ENCODE peak calls at places on chromosomes 6 and 20, in seven cellular contexts. J is uterus, G is GM23338, P is left ventricle myocardium inferior, U is heart right ventricle, H is Karpas-422, M is stomach. B is an unnamed sample.

GRCh38 chr6:112780498-112781096 is 433.5 kb downstream of the RFPL4B start:
- DNase-seq in J (peak), G (peak), P (peak), U (peak), H (peak), M (peak), B (no peak)

GRCh38 chr6:98836025-98836961 is 1.9 kb downstream of the POU3F2 start:
- DNase-seq in J (no peak), G (peak), P (no peak), U (no peak), H (no peak), M (no peak), B (peak)

GRCh38 chr6:151229401-151230276 is 10.1 kb upstream of the AKAP12 start:
- DNase-seq in J (no peak), G (peak), P (no peak), U (no peak), H (no peak), M (no peak), B (no peak)

GRCh38 chr20:3927486-3928291 is 38.5 kb downstream of the PANK2 start:
- DNase-seq in J (no peak), G (peak), P (no peak), U (no peak), H (peak), M (no peak), B (no peak)

GRCh38 chr6:34436803-34437643 is 11.2 kb upstream of the RPS10 start:
- DNase-seq in J (no peak), G (no peak), P (no peak), U (no peak), H (no peak), M (no peak), B (no peak)

GRCh38 chr6:158609455-158610155 is 34.9 kb downstream of the DYNLT1 start:
- DNase-seq in J (no peak), G (no peak), P (no peak), U (no peak), H (no peak), M (no peak), B (no peak)

GRCh38 chr20:22946594-22946993 is 88.5 kb upstream of the SSTR4 start:
- DNase-seq in J (no peak), G (no peak), P (no peak), U (no peak), H (no peak), M (no peak), B (no peak)

GRCh38 chr6:84466521-84466920 is 239.1 kb upstream of the CEP162 start:
- DNase-seq in J (no peak), G (peak), P (no peak), U (no peak), H (no peak), M (no peak), B (no peak)

GRCh38 chr20:7291946-7292345 is 524.5 kb downstream of the BMP2 start:
- DNase-seq in J (no peak), G (no peak), P (no peak), U (no peak), H (no peak), M (no peak), B (no peak)

GRCh38 chr6:106631356-106631755 is 2.0 kb downstream of the QRSL1 start:
- DNase-seq in J (no peak), G (no peak), P (no peak), U (no peak), H (peak), M (no peak), B (no peak)

GRCh38 chr6:157981395-157982296 is at the start of gene SYNJ2:
- DNase-seq in J (peak), G (peak), P (peak), U (peak), H (peak), M (peak), B (peak)

GRCh38 chr6:113461153-113461897 is 395.8 kb upstream of the MARCKS start:
- DNase-seq in J (no peak), G (peak), P (no peak), U (no peak), H (peak), M (no peak), B (no peak)

GRCh38 chr20:19423892-19424620 is 211.6 kb downstream of the SLC24A3 start:
- DNase-seq in J (no peak), G (no peak), P (no peak), U (no peak), H (no peak), M (no peak), B (no peak)

GRCh38 chr20:47591231-47591630 is 89.5 kb downstream of the NCOA3 start:
- DNase-seq in J (no peak), G (no peak), P (no peak), U (no peak), H (peak), M (no peak), B (no peak)

GRCh38 chr6:86969573-86969972 is 32.2 kb downstream of the HTR1E start:
- DNase-seq in J (no peak), G (no peak), P (no peak), U (no peak), H (no peak), M (peak), B (no peak)

GRCh38 chr20:57760698-57761412 is 51.0 kb upstream of the PMEPA1 start:
- DNase-seq in J (peak), G (no peak), P (no peak), U (no peak), H (peak), M (no peak), B (no peak)

GRCh38 chr20:54173653-54174451 is at the start of gene CYP24A1:
- DNase-seq in J (no peak), G (peak), P (no peak), U (no peak), H (no peak), M (peak), B (no peak)

GRCh38 chr6:44960898-44961297 is 367.2 kb upstream of the RUNX2 start:
- DNase-seq in J (no peak), G (no peak), P (no peak), U (no peak), H (no peak), M (no peak), B (no peak)

GRCh38 chr6:2110504-2110903 is 134.9 kb downstream of the GMDS start:
- DNase-seq in J (no peak), G (no peak), P (no peak), U (no peak), H (no peak), M (no peak), B (no peak)

GRCh38 chr20:17848249-17848648 is 120.3 kb downstream of the SNX5 start:
- DNase-seq in J (no peak), G (no peak), P (no peak), U (no peak), H (no peak), M (no peak), B (no peak)

GRCh38 chr6:160040055-160040454 is 71.2 kb downstream of the IGF2R start:
- DNase-seq in J (no peak), G (no peak), P (no peak), U (no peak), H (no peak), M (no peak), B (no peak)

GRCh38 chr6:11209369-11209768 is 23.1 kb downstream of the NEDD9 start:
- DNase-seq in J (no peak), G (peak), P (no peak), U (no peak), H (no peak), M (no peak), B (no peak)
- H3K27ac ChIP-seq in J (peak), G (no peak), P (peak), U (peak), H (no peak), M (peak), B (no peak)

DNA sequence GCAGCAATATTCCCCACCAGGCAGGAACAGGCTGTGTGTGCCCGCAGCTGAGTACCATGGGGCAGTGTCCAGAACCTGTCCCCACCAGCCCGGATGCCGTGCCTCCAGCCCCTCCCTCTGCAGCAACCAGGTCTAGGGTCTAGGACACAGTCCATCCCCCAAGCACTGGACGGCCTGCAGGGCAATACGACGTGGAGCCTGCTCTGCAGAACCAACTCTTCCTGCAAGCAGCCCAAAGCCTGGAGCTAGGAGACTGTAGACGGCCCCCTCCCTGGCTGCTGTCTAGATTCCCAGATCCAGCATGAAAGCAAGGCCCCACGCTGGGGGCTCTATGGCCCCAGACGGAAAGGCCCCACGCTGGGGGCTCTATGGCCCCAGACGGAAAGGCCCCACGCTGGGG is 128.2 kb upstream of the AFDN start:
- DNase-seq in J (no peak), G (no peak), P (no peak), U (no peak), H (no peak), M (no peak), B (no peak)
- H3K27ac ChIP-seq in J (no peak), G (no peak), P (peak), U (peak), H (no peak), M (peak), B (no peak)

DNA sequence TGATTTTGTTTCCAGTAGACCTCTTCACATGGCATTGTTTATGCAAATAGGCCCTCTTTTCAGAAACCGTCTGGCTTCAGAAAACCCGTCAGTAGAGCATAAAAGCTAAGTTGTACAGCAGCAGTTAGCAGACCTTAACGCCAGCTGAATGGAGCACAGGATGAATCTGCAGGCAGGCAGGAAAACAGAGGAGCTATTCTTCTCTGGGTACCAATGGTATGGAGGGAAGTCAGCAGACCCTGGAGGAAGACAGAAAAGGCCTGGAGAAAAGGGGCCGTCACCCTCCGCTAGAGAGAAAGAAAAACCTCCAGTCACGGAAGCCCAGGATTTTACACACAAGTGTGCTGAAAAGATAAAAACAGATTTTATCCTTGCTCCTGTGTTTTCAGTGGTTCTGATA is 215.7 kb downstream of the HDGFL1 start:
- DNase-seq in J (no peak), G (peak), P (no peak), U (no peak), H (no peak), M (no peak), B (peak)
- H3K27ac ChIP-seq in J (no peak), G (no peak), P (no peak), U (no peak), H (no peak), M (no peak), B (no peak)

DNA sequence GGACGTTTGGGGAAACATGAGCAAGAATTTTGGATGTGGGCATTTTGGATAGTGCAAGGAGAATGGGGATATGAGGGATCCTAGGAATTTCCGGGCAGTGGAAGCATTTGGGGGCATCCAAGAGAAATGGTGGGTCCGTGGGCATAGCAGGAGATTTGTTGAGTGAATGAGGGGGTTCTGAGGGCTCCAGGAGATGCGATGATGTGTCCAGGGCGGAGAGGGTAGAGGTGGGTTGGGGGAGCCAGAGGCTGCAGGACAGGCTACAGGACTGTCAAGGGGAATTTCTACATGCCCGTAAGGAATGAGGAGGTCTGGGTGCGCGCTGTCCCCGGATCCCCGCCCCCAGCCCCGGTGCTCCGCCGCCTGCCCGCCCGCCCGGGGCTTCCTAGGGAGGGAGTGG is 364 bp downstream of the FRS3 start:
- DNase-seq in J (no peak), G (peak), P (no peak), U (no peak), H (peak), M (no peak), B (no peak)
- H3K27ac ChIP-seq in J (peak), G (no peak), P (peak), U (peak), H (no peak), M (peak), B (peak)

DNA sequence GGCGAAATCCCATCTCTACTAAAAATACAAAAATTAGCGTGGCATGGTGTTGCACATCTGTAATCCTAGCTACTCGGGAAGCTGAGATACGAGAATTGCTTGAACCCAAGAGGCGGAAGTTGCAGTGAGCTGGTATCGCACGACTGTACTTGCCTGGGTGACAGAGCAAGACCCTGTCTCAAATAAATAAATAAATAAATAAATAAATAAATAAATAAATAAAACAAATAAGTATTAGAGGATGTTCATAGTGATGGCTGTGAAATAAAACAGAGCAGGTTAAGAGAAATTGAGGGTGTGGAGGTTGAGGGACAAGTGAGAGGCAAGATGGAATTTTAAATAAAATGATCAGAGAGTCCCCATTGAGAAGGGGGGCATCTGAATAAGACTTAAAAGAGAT is 124.7 kb upstream of the DST start:
- DNase-seq in J (no peak), G (no peak), P (no peak), U (no peak), H (no peak), M (no peak), B (no peak)
- H3K27ac ChIP-seq in J (no peak), G (peak), P (peak), U (no peak), H (no peak), M (no peak), B (no peak)

DNA sequence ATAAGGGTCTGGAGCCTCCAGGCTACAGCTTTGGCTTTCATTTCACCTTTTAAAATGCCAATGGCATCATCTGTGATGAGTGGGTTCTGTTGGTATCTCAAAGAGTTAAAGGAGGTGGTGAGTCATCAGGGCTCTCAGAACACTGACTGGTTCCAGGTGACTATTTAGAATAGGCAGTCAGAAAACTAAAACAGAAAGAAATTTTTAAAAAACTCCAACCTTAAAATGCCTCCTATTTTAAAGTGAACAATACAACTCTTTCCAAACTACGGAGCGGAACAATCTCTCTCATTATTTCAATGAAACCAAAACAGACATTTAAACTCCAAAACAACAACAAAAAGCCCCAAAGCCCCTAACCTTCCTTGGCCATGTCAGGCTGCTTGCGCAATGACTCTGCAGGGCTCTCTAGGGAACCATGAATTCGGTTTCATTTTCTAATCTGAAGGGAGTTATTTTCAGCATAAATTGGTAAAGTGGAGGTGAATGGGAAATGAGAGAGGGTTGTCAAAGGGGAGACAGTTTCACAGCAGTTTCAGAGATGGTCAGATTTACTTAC is 194.9 kb downstream of the KIF6 start:
- DNase-seq in J (peak), G (no peak), P (no peak), U (no peak), H (no peak), M (no peak), B (no peak)
- H3K27ac ChIP-seq in J (peak), G (no peak), P (peak), U (no peak), H (no peak), M (no peak), B (no peak)

DNA sequence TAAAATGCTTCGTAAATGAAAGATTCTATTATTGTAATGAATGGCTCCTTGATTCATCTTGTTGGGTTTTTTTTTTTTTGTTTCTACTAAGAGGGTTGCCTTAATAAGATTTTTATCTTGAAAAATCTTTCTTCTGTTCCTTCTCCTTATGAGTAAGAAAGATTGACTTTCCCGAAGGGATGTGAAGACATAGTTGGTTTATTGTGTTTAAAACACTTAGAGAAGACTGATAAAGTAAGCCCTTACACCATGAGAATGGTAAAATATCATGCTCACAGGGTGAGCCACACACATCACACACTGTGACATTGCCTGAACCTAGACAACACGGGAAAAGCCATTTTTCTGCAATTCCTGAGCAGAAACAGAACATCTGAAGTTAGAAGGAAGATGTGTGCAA is 317.2 kb upstream of the TCF21 start:
- DNase-seq in J (no peak), G (no peak), P (no peak), U (no peak), H (no peak), M (no peak), B (no peak)
- H3K27ac ChIP-seq in J (no peak), G (no peak), P (no peak), U (no peak), H (no peak), M (no peak), B (no peak)

DNA sequence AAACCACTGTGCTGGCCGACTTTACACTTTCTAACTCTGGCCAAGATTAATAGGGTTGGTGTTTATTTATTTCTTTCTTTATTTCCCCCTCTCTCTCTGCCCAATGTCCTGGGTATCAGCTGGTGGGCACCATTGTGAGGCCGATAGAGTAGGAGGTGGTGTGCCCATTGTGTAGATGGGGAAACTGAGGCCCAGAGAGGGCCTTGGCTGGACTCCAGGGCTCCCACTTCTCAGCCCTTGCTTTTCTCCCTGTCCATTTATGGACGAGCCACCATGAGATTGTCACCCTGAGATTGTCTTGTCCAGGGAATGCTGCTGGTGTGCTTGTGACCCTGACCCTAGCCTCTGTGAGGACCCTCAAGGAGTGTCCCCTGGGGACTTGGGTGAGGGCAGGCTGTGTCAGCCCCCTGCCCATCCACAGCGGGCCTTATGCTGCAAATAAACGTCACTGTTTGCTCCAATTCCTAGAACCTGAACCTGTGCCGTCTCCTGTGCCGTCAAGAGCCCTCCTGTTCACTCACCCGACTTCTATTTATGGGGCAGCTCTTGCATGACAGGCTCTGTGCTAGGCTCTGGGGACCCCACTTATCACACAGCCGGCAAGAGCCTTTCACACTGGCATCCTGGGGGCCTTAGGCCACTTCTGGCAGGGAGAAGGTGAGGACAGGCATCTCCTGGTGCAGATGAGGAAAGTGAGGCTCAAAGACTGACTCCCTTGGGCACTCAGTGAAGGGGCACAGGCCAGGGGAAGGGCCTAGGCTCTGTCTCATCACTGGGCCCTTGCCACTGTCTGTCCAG is 24.8 kb downstream of the SUN5 start:
- DNase-seq in J (no peak), G (no peak), P (no peak), U (no peak), H (no peak), M (no peak), B (no peak)
- H3K27ac ChIP-seq in J (no peak), G (no peak), P (no peak), U (no peak), H (no peak), M (no peak), B (peak)

DNA sequence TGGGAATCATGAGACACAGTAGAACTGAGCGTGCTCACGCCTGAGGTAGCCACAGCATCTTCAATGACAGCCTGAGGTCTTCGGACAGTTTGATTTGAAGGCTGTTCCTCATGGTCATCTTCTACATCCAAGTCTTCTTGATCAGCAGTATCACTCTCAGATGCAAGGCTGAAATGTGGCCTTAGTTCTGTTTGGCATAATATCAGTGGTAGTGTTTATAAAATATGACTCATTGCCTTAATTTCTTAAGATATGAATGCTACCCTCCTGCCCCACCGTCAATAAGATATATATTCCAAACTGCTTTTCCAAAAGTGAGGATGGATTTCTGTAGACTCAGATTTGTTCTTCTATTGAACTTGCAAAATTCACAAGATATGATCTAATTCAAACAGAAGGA is 17.5 kb upstream of the MAP7 start:
- DNase-seq in J (no peak), G (no peak), P (no peak), U (no peak), H (no peak), M (no peak), B (no peak)
- H3K27ac ChIP-seq in J (no peak), G (no peak), P (no peak), U (no peak), H (no peak), M (peak), B (no peak)

GRCh38 chr20:1600736-1601135 is 19.1 kb downstream of the SIRPB1 start:
- DNase-seq in J (no peak), G (no peak), P (no peak), U (no peak), H (no peak), M (no peak), B (no peak)

DNA sequence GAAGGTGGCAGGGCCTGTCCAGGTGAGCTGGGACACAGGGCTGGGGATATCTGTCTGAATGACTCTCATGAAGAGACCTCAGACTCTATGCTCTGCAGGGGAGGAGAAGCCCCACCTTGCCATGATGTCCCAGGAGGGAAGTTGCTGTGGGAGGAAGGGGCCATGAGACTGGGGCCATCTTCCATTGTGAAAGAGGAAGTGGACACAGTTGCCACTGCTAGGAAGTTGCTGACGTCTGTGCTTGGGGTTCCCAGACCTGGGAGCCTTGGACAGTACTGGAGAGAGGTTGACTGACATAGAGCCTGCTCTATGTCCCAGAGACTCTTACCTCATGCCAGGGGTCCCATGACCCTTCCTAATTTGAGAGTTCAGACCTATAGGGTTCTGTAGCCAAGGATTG is 24.5 kb downstream of the SIRPB1 start:
- DNase-seq in J (no peak), G (no peak), P (no peak), U (no peak), H (no peak), M (no peak), B (no peak)
- H3K27ac ChIP-seq in J (no peak), G (no peak), P (no peak), U (no peak), H (no peak), M (no peak), B (no peak)